ENCODE peak calls at places on chromosomes 5 and 9, in four cellular contexts. L is IMR-90, F is H9, U is GM12878. C is an unnamed sample.

GRCh38 chr5:38420691-38421395 is 135.6 kb downstream of the LIFR start:
- DNase-seq in F (peak), U (no peak), L (peak), C (peak)

GRCh38 chr5:61371474-61371873 is 39.4 kb downstream of the ZSWIM6 start:
- DNase-seq in L (no peak), F (no peak), U (no peak), C (no peak)

GRCh38 chr5:127838661-127839060 is 135.5 kb downstream of the CCDC192 start:
- DNase-seq in L (peak), F (peak), U (no peak), C (no peak)

GRCh38 chr9:27539479-27540441 is 10.1 kb upstream of the MOB3B start:
- DNase-seq in L (peak), F (no peak), U (peak), C (no peak)

GRCh38 chr5:33043598-33043997 is 332.5 kb downstream of the NPR3 start:
- DNase-seq in L (no peak), F (no peak), U (no peak), C (no peak)

GRCh38 chr5:16934123-16934522 is 2.0 kb downstream of the MYO10 start:
- DNase-seq in U (no peak), F (peak), L (peak), C (no peak)

GRCh38 chr5:17000296-17000939 is 64.3 kb upstream of the MYO10 start:
- DNase-seq in F (no peak), L (peak), U (no peak), C (no peak)

GRCh38 chr9:124551472-124552339 is 44.5 kb upstream of the NR5A1 start:
- DNase-seq in F (peak), U (peak), L (peak), C (peak)

GRCh38 chr9:101409079-101409477 is 10.4 kb downstream of the ZNF189 start:
- DNase-seq in L (peak), F (no peak), U (no peak), C (no peak)

GRCh38 chr9:93464876-93465275 is 11.5 kb upstream of the FAM120AOS start:
- DNase-seq in F (no peak), L (no peak), U (no peak), C (no peak)

GRCh38 chr9:2465921-2466460 is 155.6 kb upstream of the VLDLR start:
- DNase-seq in F (no peak), U (peak), L (peak), C (peak)

GRCh38 chr5:32865475-32865874 is 154.4 kb downstream of the NPR3 start:
- DNase-seq in U (no peak), F (no peak), L (peak), C (peak)

GRCh38 chr5:98095072-98095471 is 678.4 kb upstream of the RGMB start:
- DNase-seq in L (peak), F (no peak), U (no peak), C (peak)
- H2AFZ ChIP-seq in L (no peak), F (no peak), U (no peak), C (no peak)

GRCh38 chr5:19986036-19986619 is 1.9 kb downstream of the CDH18 start:
- DNase-seq in U (no peak), L (no peak), F (no peak), C (no peak)

GRCh38 chr5:19986806-19987205 is 1.2 kb downstream of the CDH18 start:
- DNase-seq in U (no peak), L (no peak), F (no peak), C (no peak)

GRCh38 chr5:19988447-19988846 is 447 bp upstream of the CDH18 start:
- DNase-seq in F (no peak), U (no peak), L (no peak), C (no peak)

DNA sequence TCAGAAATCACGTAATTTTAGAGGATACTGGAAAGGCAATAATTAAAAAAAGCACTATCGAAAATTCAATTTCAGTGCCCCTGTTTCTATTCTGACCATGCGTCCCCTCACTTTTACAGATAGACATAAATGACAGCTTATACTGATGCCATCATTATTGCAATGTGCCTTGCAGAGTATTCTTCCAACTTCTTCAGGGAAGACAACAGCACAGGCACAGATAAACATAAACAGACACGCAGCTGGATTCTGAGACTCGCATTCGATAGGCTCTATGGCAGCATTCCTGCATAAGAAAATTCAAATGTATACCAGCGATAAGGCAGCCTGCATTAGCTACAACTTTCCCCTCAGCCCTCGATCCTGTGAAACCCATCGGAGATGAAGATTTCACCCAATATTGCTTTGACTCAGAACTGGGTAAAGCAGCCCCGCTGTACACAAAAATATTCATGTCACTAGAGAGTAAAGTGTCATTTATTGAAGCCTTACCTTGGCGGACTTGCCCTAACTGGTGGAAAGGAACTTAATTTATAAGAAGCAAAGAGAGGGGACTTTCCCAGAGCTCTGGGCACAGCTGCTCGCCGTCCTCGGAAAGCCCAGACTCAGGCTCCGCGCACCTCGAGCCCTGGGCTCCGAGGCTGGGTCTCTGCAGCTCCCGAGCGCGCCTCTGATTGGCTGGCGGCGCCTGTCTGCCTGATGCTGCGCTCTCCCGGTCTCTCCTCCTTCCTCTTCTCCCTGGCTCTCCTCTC is at the start of gene CDH18:
- DNase-seq in L (peak), F (peak), U (no peak), C (no peak)
- H2AFZ ChIP-seq in L (peak), F (peak), U (no peak), C (no peak)

GRCh38 chr5:78768781-78769380 is 120.3 kb upstream of the LHFPL2 start:
- DNase-seq in F (no peak), U (no peak), L (no peak), C (no peak)
- H2AFZ ChIP-seq in F (no peak), U (no peak), L (no peak), C (no peak)

GRCh38 chr5:56698463-56699381 is 116.6 kb upstream of the MAP3K1 start:
- DNase-seq in U (no peak), F (no peak), L (no peak), C (peak)

GRCh38 chr5:56696900-56697299 is 118.4 kb upstream of the MAP3K1 start:
- DNase-seq in F (no peak), U (no peak), L (peak), C (peak)

GRCh38 chr5:56692359-56693219 is 122.8 kb upstream of the MAP3K1 start:
- DNase-seq in F (no peak), L (no peak), U (peak), C (no peak)

GRCh38 chr5:56688402-56688801 is 126.9 kb upstream of the MAP3K1 start:
- DNase-seq in U (no peak), L (no peak), F (no peak), C (no peak)

DNA sequence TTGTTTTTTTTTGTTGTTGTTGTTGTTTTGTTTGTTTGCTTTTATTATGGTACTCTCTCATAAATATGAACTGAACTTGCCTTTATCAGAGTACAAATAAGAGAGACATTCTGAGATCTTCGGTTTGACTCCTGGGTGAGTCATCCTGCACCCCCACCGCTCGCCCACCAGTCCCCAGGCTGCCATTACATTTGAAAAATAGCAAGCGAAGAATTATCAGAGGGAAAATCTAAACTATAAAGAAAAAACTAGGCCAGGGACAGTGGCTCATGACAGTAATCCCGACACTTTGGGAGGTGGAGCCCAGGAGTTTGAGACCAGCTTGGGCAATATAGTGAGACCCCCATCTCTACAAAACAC is 122.1 kb upstream of the MAP3K1 start:
- DNase-seq in U (no peak), F (no peak), L (no peak), C (no peak)
- H2AFZ ChIP-seq in U (no peak), F (no peak), L (no peak), C (no peak)

GRCh38 chr9:91837982-91838731 is 111.9 kb downstream of the ROR2 start:
- DNase-seq in U (no peak), F (no peak), L (peak), C (no peak)
- H2AFZ ChIP-seq in U (no peak), F (no peak), L (peak), C (no peak)

GRCh38 chr5:7714119-7714518 is 136.8 kb downstream of the CFAP90 start:
- DNase-seq in L (no peak), F (no peak), U (no peak), C (peak)
- H2AFZ ChIP-seq in L (no peak), F (no peak), U (no peak), C (peak)

GRCh38 chr5:57488308-57488955 is 5.8 kb upstream of the ACTBL2 start:
- DNase-seq in U (no peak), L (peak), F (no peak), C (no peak)
- H2AFZ ChIP-seq in U (no peak), L (peak), F (no peak), C (no peak)

DNA sequence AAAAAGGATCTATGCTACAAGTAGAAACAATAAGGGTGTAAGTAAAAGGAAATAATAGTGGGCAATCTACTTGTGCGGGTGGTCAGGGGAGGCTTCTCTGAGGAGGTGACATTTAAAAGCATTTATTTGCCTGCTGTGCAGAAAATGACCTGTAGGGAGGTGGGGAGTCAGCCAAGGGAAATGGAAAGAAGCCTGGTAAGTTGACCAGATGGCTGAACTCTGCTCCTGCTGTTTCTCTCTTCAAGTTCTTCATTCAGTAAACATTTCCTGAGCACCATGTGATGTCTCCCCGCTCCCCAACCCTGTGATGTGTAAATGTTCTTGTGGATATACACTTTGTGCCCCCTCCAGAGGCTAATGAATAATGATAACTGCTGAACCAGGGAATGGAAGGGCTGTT is 9.9 kb upstream of the SPIN1 start:
- DNase-seq in U (no peak), L (peak), F (peak), C (no peak)
- H2AFZ ChIP-seq in U (no peak), L (no peak), F (no peak), C (no peak)

GRCh38 chr5:178290376-178290775 is 57.8 kb upstream of the PHYKPL start:
- DNase-seq in L (no peak), F (no peak), U (no peak), C (no peak)

GRCh38 chr5:178287791-178288105 is 55.1 kb upstream of the PHYKPL start:
- DNase-seq in L (no peak), F (no peak), U (no peak), C (no peak)

GRCh38 chr5:178287091-178287790 is 54.6 kb upstream of the PHYKPL start:
- DNase-seq in L (no peak), U (no peak), F (no peak), C (no peak)

GRCh38 chr5:178289438-178289837 is 56.8 kb upstream of the PHYKPL start:
- DNase-seq in L (no peak), F (no peak), U (no peak), C (no peak)

DNA sequence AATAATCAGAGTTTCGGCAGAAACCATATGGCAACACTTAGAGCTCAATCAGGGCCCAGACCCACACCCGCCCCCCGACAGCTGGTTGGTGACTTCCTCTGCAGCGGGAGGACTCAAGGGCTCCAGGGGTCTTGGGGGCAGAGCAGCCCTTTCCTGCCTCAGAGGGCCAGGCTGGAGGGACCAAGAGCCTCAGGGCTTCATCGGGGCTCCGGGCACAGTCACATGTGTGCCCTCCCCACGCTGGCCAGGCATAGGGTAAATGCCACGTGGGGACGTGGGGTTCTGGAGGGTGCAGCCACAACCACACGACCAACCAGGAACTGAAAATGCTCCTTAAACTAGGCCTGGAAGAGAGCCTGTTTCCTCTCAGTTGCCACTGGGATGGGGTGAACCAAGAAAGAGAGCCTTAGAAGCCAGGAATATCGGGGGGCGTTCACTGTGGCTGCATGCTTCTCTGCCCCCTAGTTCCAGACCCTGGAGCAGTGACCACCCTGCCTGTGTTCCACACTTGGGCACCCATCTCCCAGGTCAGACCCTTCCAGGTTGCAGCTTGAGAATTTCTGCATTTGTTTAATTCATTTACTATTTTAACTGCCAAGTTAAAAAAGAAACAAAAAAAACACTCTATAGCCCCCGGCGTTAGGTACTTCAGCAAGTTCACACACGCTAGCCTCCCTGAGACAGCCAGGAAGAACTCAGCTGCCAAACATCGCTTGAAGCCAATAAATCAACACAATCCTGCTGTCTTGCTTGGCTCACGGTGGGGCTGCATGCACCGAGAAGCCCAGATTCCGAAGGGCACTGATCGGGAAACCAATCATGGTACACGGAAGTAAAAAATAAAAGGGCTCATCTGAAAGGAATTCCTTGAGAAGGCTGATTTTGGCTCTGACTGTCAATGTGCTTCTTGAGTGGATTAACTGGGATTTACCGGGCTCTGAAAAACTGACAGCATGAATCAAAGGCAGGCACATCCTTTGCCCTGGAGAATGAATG is 56.1 kb upstream of the PHYKPL start:
- DNase-seq in L (no peak), U (no peak), F (no peak), C (no peak)
- H2AFZ ChIP-seq in L (no peak), U (no peak), F (no peak), C (no peak)

GRCh38 chr9:15510789-15511575 is at the start of gene PSIP1:
- DNase-seq in F (peak), U (peak), L (peak), C (peak)
- H2AFZ ChIP-seq in F (no peak), U (peak), L (peak), C (peak)